ENCODE peak calls at places on chromosomes 3 and 15, in five cellular contexts. U is GM20000, M is NCI-H2081, N is right lobe of liver, W is aorta. L is an unnamed sample.

GRCh38 chr3:75218577-75218976 is 445.6 kb upstream of the FRG2C start:
- DNase-seq in N (no peak), M (no peak), U (no peak), W (no peak), L (no peak)

GRCh38 chr15:78004919-78005634 is 72.4 kb downstream of the TBC1D2B start:
- DNase-seq in U (no peak), M (peak), W (peak), N (peak), L (no peak)

GRCh38 chr15:65723786-65724354 is 68.2 kb downstream of the DENND4A start:
- DNase-seq in U (no peak), W (no peak), M (no peak), N (no peak), L (no peak)

GRCh38 chr3:46429250-46429649 is 22.2 kb downstream of the CCRL2 start:
- DNase-seq in N (no peak), W (no peak), U (no peak), M (no peak), L (no peak)

GRCh38 chr15:69729167-69729748 is 276.6 kb downstream of the RPLP1 start:
- DNase-seq in W (no peak), U (peak), N (peak), M (no peak), L (no peak)

GRCh38 chr15:77632760-77633133 is at the start of gene LINGO1:
- DNase-seq in M (no peak), U (peak), N (no peak), W (no peak), L (no peak)

GRCh38 chr3:50237133-50237651 is 1.2 kb downstream of the GNAI2 start:
- DNase-seq in W (no peak), U (no peak), M (no peak), N (no peak), L (no peak)

GRCh38 chr3:142028174-142028833 is 121.0 kb downstream of the TFDP2 start:
- DNase-seq in W (no peak), U (peak), N (no peak), M (no peak), L (peak)

GRCh38 chr3:32424581-32425250 is 33.1 kb downstream of the CMTM7 start:
- DNase-seq in U (no peak), M (no peak), W (no peak), N (no peak), L (no peak)

GRCh38 chr3:20401253-20401652 is 215.2 kb upstream of the SGO1 start:
- DNase-seq in M (no peak), U (no peak), W (no peak), N (no peak), L (no peak)

GRCh38 chr3:33074217-33075067 is 22.5 kb downstream of the GLB1 start:
- DNase-seq in W (no peak), U (peak), N (peak), M (peak), L (no peak)

GRCh38 chr3:113216393-113216792 is 5.0 kb downstream of the BOC start:
- DNase-seq in W (no peak), N (no peak), U (no peak), M (no peak), L (no peak)

GRCh38 chr3:150061288-150062018 is 90.8 kb upstream of the PFN2 start:
- DNase-seq in N (no peak), U (no peak), W (no peak), M (no peak), L (no peak)

GRCh38 chr3:71397046-71397445 is 186.5 kb downstream of the FOXP1 start:
- DNase-seq in W (no peak), N (no peak), U (no peak), M (peak), L (no peak)

GRCh38 chr3:123086110-123086642 is 19.4 kb downstream of the PDIA5 start:
- DNase-seq in M (no peak), W (no peak), N (no peak), U (no peak), L (no peak)

GRCh38 chr15:64813075-64813474 is 12.4 kb downstream of the PIF1 start:
- DNase-seq in U (no peak), M (no peak), W (no peak), N (no peak), L (peak)

GRCh38 chr3:16176391-16177030 is 2.0 kb downstream of the GALNT15 start:
- DNase-seq in M (no peak), N (no peak), W (no peak), U (no peak), L (no peak)

GRCh38 chr15:66698318-66698961 is 3.6 kb upstream of the SMAD6 start:
- DNase-seq in W (peak), U (no peak), N (peak), M (peak), L (no peak)

GRCh38 chr15:63815796-63816533 is 17.8 kb downstream of the HERC1 start:
- DNase-seq in M (no peak), W (no peak), N (no peak), U (no peak), L (no peak)

GRCh38 chr3:20078194-20078709 is 38.0 kb downstream of the KAT2B start:
- DNase-seq in M (no peak), N (no peak), U (no peak), W (no peak), L (no peak)

GRCh38 chr15:25789206-25789605 is 73.9 kb downstream of the ATP10A start:
- DNase-seq in M (no peak), W (peak), N (no peak), U (no peak), L (no peak)

GRCh38 chr3:14550181-14550580 is 10.0 kb upstream of the GRIP2 start:
- DNase-seq in M (no peak), W (peak), U (no peak), N (no peak), L (no peak)

GRCh38 chr3:44894485-44894884 is 20.1 kb downstream of the TGM4 start:
- DNase-seq in M (no peak), W (no peak), N (no peak), U (no peak), L (no peak)

GRCh38 chr3:109098245-109098644 is 19.7 kb downstream of the MORC1 start:
- DNase-seq in U (no peak), N (peak), W (no peak), M (no peak), L (no peak)

GRCh38 chr3:158159714-158160113 is 49.8 kb downstream of the RSRC1 start:
- DNase-seq in W (no peak), M (no peak), U (no peak), N (no peak), L (no peak)

GRCh38 chr3:16883057-16883725 is 1.6 kb upstream of the PLCL2 start:
- DNase-seq in M (no peak), N (no peak), U (no peak), W (no peak), L (no peak)

GRCh38 chr3:7934362-7934761 is 567.3 kb upstream of the LMCD1 start:
- DNase-seq in U (no peak), N (no peak), W (no peak), M (no peak), L (no peak)

GRCh38 chr3:168684519-168684918 is 588.8 kb upstream of the GOLIM4 start:
- DNase-seq in U (no peak), N (no peak), M (no peak), W (no peak), L (no peak)

GRCh38 chr3:33218446-33219174 is at the start of gene SUSD5:
- DNase-seq in W (peak), U (no peak), M (no peak), N (no peak), L (no peak)

GRCh38 chr3:184954251-184954650 is 142.3 kb downstream of the VPS8 start:
- DNase-seq in M (no peak), N (no peak), U (no peak), W (no peak), L (no peak)

GRCh38 chr3:63960048-63960711 is 48.0 kb upstream of the SCAANT1 start:
- DNase-seq in N (no peak), U (no peak), M (no peak), W (peak), L (no peak)

GRCh38 chr3:133742351-133743091 is 3.7 kb upstream of the TF start:
- DNase-seq in W (no peak), U (no peak), M (peak), N (peak), L (no peak)

GRCh38 chr3:9398715-9399708 is 1.6 kb downstream of the SETD5 start:
- DNase-seq in N (no peak), U (peak), M (no peak), W (no peak), L (no peak)

L was measured in GM12864.